ENCODE peak calls at places on chromosome 10, in six cellular contexts. Z is coronary artery, V is PC-3, Q is body of pancreas, O is epithelial cell of esophagus, G is GM10248. W is an unnamed sample.

GRCh38 chr10:31437959-31438358 is 118.9 kb downstream of the ZEB1 start:
- DNase-seq in Z (no peak), V (no peak), Q (no peak), O (no peak), G (no peak), W (no peak)

GRCh38 chr10:113221756-113222168 is 271.7 kb downstream of the TCF7L2 start:
- DNase-seq in Z (no peak), V (peak), Q (no peak), O (peak), G (no peak), W (no peak)

GRCh38 chr10:5479481-5480161 is 19.7 kb downstream of the CALML5 start:
- DNase-seq in Z (peak), V (no peak), Q (no peak), O (no peak), G (no peak), W (no peak)

GRCh38 chr10:44249490-44249889 is 135.4 kb downstream of the CXCL12 start:
- DNase-seq in Z (no peak), V (peak), Q (no peak), O (no peak), G (no peak), W (no peak)

GRCh38 chr10:97065686-97066679 is 119.8 kb downstream of the SLIT1 start:
- DNase-seq in Z (no peak), V (no peak), Q (no peak), O (no peak), G (no peak), W (no peak)

GRCh38 chr10:78579995-78580394 is 488.8 kb upstream of the ZMIZ1 start:
- DNase-seq in Z (no peak), V (peak), Q (peak), O (no peak), G (no peak), W (no peak)

GRCh38 chr10:24873281-24873683 is 79.1 kb downstream of the PRTFDC1 start:
- DNase-seq in Z (no peak), V (no peak), Q (no peak), O (peak), G (no peak), W (no peak)

GRCh38 chr10:3848005-3848767 is 63.2 kb upstream of the KLF6 start:
- DNase-seq in Z (no peak), V (no peak), Q (no peak), O (peak), G (no peak), W (no peak)

GRCh38 chr10:68800196-68800595 is 27.1 kb upstream of the STOX1 start:
- DNase-seq in Z (no peak), V (no peak), Q (no peak), O (no peak), G (no peak), W (no peak)

GRCh38 chr10:6667150-6667549 is 87.1 kb upstream of the PRKCQ start:
- DNase-seq in Z (no peak), V (no peak), Q (no peak), O (no peak), G (no peak), W (no peak)

GRCh38 chr10:6665847-6666246 is 85.8 kb upstream of the PRKCQ start:
- DNase-seq in Z (no peak), V (no peak), Q (no peak), O (no peak), G (no peak), W (no peak)

GRCh38 chr10:6667679-6668270 is 87.7 kb upstream of the PRKCQ start:
- DNase-seq in Z (no peak), V (peak), Q (peak), O (peak), G (no peak), W (no peak)

GRCh38 chr10:6671976-6672375 is 91.9 kb upstream of the PRKCQ start:
- DNase-seq in Z (no peak), V (no peak), Q (no peak), O (no peak), G (no peak), W (no peak)

GRCh38 chr10:6669269-6669859 is 89.3 kb upstream of the PRKCQ start:
- DNase-seq in Z (no peak), V (peak), Q (no peak), O (peak), G (no peak), W (no peak)
- TF ChIP-seq CTCF in Z (no peak), V (peak), Q (peak), O (peak), G (peak), W (peak)

DNA sequence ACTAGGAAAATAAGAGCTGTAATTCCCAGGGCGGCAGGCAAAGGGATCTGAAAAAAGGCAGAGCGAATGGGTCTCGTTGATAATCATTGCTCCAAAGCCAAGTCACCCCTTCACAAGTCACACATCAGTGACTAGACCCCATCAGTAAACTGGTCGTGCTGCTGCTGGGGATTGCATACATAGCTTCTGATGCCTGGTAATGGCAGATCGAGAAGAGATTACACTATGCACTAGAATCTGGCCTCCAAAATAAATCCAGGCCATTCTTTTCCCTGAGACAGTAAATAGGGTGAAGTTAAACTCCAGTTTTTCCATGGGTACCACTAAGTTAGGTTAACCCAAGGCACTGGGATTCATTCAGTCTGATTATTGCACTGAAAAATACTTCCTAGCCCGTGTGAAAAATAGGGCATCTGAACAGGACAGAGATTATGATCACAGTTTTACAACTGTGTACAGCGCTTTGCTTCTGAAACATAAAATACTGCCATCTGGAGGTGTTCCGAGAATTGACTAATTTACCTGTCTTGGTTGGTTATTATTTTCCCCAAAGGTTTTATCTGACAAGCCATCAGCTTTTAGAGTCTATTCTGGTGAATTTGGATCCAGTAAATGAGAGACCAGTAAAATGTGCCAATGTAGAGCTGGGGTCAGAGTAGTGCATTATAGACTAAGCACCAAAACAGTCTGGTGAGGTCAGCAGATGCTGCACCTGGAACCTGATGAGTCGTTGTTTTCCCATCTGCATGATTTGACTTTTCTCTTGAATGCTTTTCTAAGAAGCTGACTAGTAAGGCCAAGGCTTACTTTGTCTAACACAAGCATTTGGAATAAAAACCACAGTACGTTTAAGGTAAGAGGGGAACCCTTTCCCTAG is 82.9 kb upstream of the AFAP1L2 start:
- DNase-seq in Z (no peak), V (peak), Q (no peak), O (peak), G (no peak), W (no peak)
- TF ChIP-seq CTCF in Z (no peak), V (peak), Q (no peak), O (no peak), G (no peak), W (no peak)

GRCh38 chr10:17817316-17817715 is 8.2 kb downstream of the MRC1 start:
- DNase-seq in Z (no peak), V (no peak), Q (no peak), O (no peak), G (no peak), W (no peak)
- TF ChIP-seq CTCF in Z (no peak), V (no peak), Q (no peak), O (no peak), G (no peak), W (no peak)

DNA sequence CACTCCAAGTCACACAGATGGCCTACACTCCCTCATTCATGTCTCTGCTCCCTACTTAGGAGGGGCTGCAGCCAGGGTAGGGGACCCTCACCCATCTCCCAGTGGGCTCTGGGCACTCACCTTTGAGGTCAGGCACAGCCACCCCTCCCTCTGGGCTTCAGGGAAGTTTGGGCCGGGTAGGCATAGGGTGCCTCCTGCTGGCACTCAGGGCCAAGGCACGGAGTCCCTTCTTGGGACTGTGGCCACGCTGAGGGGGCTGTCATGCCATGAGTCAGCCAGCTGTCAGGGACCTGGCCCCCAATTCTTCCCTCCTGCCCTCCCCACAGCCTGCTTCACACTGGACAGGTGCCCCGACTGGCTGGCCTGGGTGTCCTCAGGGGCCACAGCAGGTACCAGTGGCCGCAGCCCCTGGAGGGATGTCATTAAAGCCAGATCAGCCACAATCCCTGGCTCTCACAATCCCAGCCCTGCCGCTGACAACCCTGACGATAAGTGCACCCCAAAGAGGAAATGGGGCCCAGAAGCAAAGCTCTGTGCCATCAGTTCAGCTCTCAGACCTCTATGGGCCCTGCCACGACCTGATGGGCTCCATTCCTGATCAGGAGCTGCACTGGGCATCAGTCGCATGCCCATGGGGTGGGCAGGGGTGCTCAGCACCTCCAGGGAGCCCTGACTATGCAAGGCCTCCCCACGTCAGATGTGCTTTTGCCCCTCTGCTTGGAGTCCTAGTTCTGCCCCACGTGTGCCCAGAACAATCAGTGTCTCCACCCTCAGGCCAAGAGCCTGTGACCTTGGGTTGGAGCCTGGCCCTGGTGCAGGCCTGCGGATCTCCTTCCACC is 34.1 kb upstream of the RET start:
- DNase-seq in Z (peak), V (no peak), Q (peak), O (no peak), G (no peak), W (no peak)
- TF ChIP-seq CTCF in Z (no peak), V (peak), Q (no peak), O (no peak), G (no peak), W (no peak)